ENCODE peak calls at places on chromosome 17, in six cellular contexts. C, G, V, A, U and E are unnamed samples.

GRCh38 chr17:7238418-7239090 is 703 bp downstream of the PHF23 start:
- DNase-seq in U (no peak), C (no peak), V (no peak), G (no peak), A (peak), E (peak)

GRCh38 chr17:37848690-37849616 is 75.3 kb upstream of the TBC1D3K start:
- DNase-seq in C (peak), V (no peak), A (peak), U (no peak), G (no peak), E (no peak)

GRCh38 chr17:13518271-13519000 is 83.3 kb downstream of the HS3ST3A1 start:
- DNase-seq in V (no peak), C (no peak), G (no peak), U (no peak), A (no peak), E (no peak)

GRCh38 chr17:74497471-74497870 is 31.0 kb downstream of the CD300A start:
- DNase-seq in U (no peak), C (no peak), A (no peak), G (no peak), V (no peak), E (peak)

GRCh38 chr17:5892897-5893656 is 177.1 kb upstream of the WSCD1 start:
- DNase-seq in U (no peak), V (no peak), G (no peak), C (peak), A (no peak), E (no peak)

GRCh38 chr17:55198690-55199370 is 65.9 kb upstream of the HLF start:
- DNase-seq in V (no peak), A (no peak), G (no peak), U (no peak), C (no peak), E (no peak)

GRCh38 chr17:32819035-32819434 is 57.9 kb downstream of the MYO1D start:
- DNase-seq in A (peak), U (no peak), C (no peak), V (no peak), G (no peak), E (no peak)

GRCh38 chr17:1511756-1512321 is 4.6 kb downstream of the INPP5K start:
- DNase-seq in V (no peak), C (no peak), G (no peak), U (no peak), A (peak), E (no peak)

GRCh38 chr17:18370761-18371160 is 6.8 kb upstream of the EVPLL start:
- DNase-seq in C (no peak), A (no peak), U (no peak), G (no peak), V (no peak), E (peak)

GRCh38 chr17:65181237-65182061 is 44.3 kb downstream of the RGS9 start:
- DNase-seq in A (no peak), G (no peak), V (no peak), C (no peak), U (no peak), E (no peak)

GRCh38 chr17:7120123-7120522 is 5.5 kb upstream of the ASGR2 start:
- DNase-seq in A (no peak), C (no peak), V (no peak), U (no peak), G (no peak), E (no peak)

GRCh38 chr17:7441202-7441705 is 1.9 kb downstream of the FGF11 start:
- DNase-seq in G (no peak), C (no peak), V (no peak), U (no peak), A (no peak), E (no peak)